ENCODE peak calls at places on chromosomes 2 and 18, in six cellular contexts. A is mesendoderm, O is adipocyte, J is endodermal cell, L is neural progenitor cell, W is neuronal stem cell. R is an unnamed sample. For H3K27me3 and H3K4me1, the result is how much of the 10 kb centered on the place peaks cover.

GRCh38 chr2:232929303-232930123 is 59.4 kb downstream of the SNORC start:
- DNase-seq in A (peak), O (no peak), J (peak), L (no peak), W (no peak), R (no peak)

GRCh38 chr2:175282300-175282699 is 100.8 kb upstream of the ATP5MC3 start:
- DNase-seq in A (peak), O (peak), J (no peak), L (peak), W (no peak), R (peak)

GRCh38 chr2:234706086-234706485 is 209.2 kb upstream of the ARL4C start:
- DNase-seq in A (no peak), O (no peak), J (no peak), L (no peak), W (no peak), R (no peak)

GRCh38 chr2:96503637-96504243 is 1.4 kb downstream of the NEURL3 start:
- DNase-seq in A (no peak), O (no peak), J (no peak), L (no peak), W (no peak), R (no peak)

GRCh38 chr2:117902933-117903332 is 88.4 kb downstream of the DDX18 start:
- DNase-seq in A (no peak), O (no peak), J (peak), L (no peak), W (no peak), R (no peak)

GRCh38 chr2:33213244-33213643 is 263.2 kb upstream of the RASGRP3 start:
- DNase-seq in A (no peak), O (no peak), J (no peak), L (no peak), W (no peak), R (no peak)

GRCh38 chr2:221465776-221466175 is 106.3 kb downstream of the EPHA4 start:
- DNase-seq in A (no peak), O (no peak), J (no peak), L (no peak), W (no peak), R (peak)

GRCh38 chr18:46756559-46757201 is at the start of gene ST8SIA5:
- DNase-seq in A (peak), O (no peak), J (peak), L (peak), W (peak), R (no peak)

GRCh38 chr2:120765911-120766757 is 30.5 kb downstream of the GLI2 start:
- DNase-seq in A (peak), O (peak), J (peak), L (peak), W (no peak), R (peak)

GRCh38 chr2:181947273-181947672 is 38.4 kb upstream of the PPP1R1C start:
- DNase-seq in A (peak), O (no peak), J (no peak), L (no peak), W (no peak), R (no peak)

DNA sequence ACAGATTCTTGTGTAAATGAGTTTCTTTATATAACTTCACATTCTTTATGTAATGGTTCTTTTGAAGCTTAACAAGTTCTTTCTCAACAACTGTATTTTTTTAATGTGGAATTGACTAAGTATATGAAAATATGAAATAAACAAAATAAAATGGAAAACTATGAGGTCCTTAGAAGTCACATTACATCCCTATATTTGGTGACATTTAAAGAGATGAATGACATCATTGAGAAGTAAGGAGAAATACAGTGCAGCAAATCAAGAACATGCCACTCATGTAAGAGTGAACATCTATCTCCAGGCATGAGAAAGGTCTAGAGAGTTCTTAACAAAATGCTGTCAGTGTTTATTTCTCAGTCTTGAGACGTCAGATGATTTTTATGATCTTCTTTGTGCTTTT is 39.0 kb upstream of the AAK1 start:
- DNase-seq in A (no peak), O (no peak), J (no peak), L (no peak), W (no peak), R (no peak)
- H3K27me3 ChIP-seq in A (under half), O (under half), J (under half), L (under half), W (under half), R (under half)

GRCh38 chr2:27964067-27964466 is 73.5 kb downstream of the BABAM2 start:
- DNase-seq in A (no peak), O (no peak), J (no peak), L (no peak), W (no peak), R (no peak)

GRCh38 chr2:27963454-27963853 is 72.9 kb downstream of the BABAM2 start:
- DNase-seq in A (no peak), O (no peak), J (no peak), L (no peak), W (no peak), R (no peak)

GRCh38 chr2:27965841-27966240 is 75.3 kb downstream of the BABAM2 start:
- DNase-seq in A (no peak), O (no peak), J (no peak), L (no peak), W (no peak), R (no peak)

GRCh38 chr2:27967076-27967475 is 76.5 kb downstream of the BABAM2 start:
- DNase-seq in A (no peak), O (no peak), J (no peak), L (no peak), W (no peak), R (no peak)

GRCh38 chr2:27966466-27966865 is 75.9 kb downstream of the BABAM2 start:
- DNase-seq in A (no peak), O (no peak), J (no peak), L (no peak), W (no peak), R (peak)
- H3K4me1 ChIP-seq in A (under half), O (under half), J (under half), L (under half), W (under half), R (under half)

GRCh38 chr2:192196451-192197194 is 1.9 kb upstream of the TMEFF2 start:
- DNase-seq in A (peak), O (peak), J (no peak), L (peak), W (peak), R (peak)
- H3K9ac ChIP-seq in A (no peak), O (peak), J (no peak), L (no peak), W (no peak), R (no peak)

GRCh38 chr2:74500578-74500946 is 1.2 kb upstream of the LBX2 start:
- DNase-seq in A (peak), O (no peak), J (peak), L (no peak), W (no peak), R (no peak)

GRCh38 chr2:74502720-74503505 is 3.5 kb upstream of the LBX2 start:
- DNase-seq in A (peak), O (peak), J (peak), L (peak), W (no peak), R (peak)

GRCh38 chr2:74501335-74502071 is 2.1 kb upstream of the LBX2 start:
- DNase-seq in A (peak), O (no peak), J (peak), L (peak), W (no peak), R (no peak)

GRCh38 chr2:74503506-74504475 is 3.7 kb downstream of the PCGF1 start:
- DNase-seq in A (no peak), O (peak), J (peak), L (no peak), W (no peak), R (no peak)

GRCh38 chr2:74502147-74502719 is 2.8 kb upstream of the LBX2 start:
- DNase-seq in A (no peak), O (no peak), J (peak), L (peak), W (no peak), R (no peak)
- H3K27me3 ChIP-seq in A (half or more), O (under half), J (half or more), L (half or more), W (half or more), R (under half)

DNA sequence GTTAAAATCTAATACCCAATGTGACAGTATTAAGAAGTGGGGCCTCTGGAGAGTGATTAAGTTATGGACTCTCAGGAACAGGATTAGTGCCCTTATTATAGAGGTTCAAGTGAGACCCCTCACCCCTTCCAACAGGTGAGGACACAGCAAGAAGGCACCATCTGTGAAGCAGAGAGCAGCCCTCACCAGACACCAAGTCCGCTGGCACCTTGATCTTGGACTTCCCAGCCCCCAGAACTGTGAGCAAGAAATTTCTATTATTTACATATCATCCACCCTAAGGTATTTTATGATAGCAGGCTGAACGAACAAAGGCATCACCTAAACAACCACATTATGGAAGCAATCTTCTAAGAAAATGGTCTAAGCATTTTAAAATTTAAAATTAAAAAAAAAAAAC is 59.0 kb downstream of the HDAC4 start:
- DNase-seq in A (no peak), O (no peak), J (no peak), L (no peak), W (no peak), R (no peak)
- H3K4me1 ChIP-seq in A (under half), O (under half), J (under half), L (under half), W (under half), R (under half)

DNA sequence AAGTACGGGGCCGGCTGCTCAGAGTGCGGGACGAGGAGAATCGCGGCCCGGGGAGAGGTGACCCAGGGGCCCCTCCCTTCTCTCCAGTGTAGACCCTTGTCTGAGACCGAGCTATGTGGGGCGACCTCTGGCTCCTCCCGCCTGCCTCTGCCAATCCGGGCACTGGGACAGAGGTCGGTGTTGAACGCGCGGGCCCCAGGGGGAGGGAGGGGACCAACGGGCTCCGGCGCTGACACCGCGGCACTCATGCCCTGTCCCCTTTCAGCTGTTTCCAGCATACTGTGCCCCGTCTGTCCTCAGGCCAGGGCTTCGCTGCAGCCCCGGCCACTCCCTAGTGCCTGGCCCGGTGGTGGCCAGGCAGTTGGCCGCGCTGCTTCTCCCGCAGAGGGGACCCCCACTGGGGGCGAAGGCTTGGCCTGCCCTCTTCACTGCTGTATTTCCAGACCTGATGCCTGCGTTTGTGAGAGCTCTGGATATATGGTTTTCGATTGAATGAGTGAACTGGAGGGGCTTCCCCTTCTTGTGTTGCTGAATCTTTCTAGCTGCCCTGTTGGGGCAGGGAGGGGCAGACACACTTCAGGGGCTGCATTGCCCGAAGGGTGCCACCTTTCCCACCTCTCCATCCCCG is 809 bp downstream of the DBI start:
- DNase-seq in A (peak), O (peak), J (peak), L (peak), W (peak), R (peak)
- H3K9ac ChIP-seq in A (peak), O (peak), J (peak), L (peak), W (peak), R (peak)

GRCh38 chr2:85914525-85914881 is 25.7 kb upstream of the ST3GAL5 start:
- DNase-seq in A (no peak), O (no peak), J (no peak), L (no peak), W (no peak), R (no peak)

GRCh38 chr2:85911097-85911496 is 22.3 kb upstream of the ST3GAL5 start:
- DNase-seq in A (no peak), O (no peak), J (no peak), L (no peak), W (no peak), R (no peak)

GRCh38 chr2:85913854-85914524 is 25.2 kb upstream of the ST3GAL5 start:
- DNase-seq in A (no peak), O (peak), J (no peak), L (no peak), W (no peak), R (peak)

GRCh38 chr2:85914916-85915315 is 26.1 kb upstream of the ST3GAL5 start:
- DNase-seq in A (no peak), O (no peak), J (peak), L (no peak), W (no peak), R (no peak)

GRCh38 chr2:85911836-85912692 is 23.3 kb upstream of the ST3GAL5 start:
- DNase-seq in A (no peak), O (peak), J (no peak), L (no peak), W (no peak), R (peak)
- H3K27me3 ChIP-seq in A (under half), O (under half), J (under half), L (under half), W (under half), R (under half)

GRCh38 chr18:48948112-48949050 is 2.4 kb downstream of the SMAD7 start:
- DNase-seq in A (peak), O (peak), J (peak), L (peak), W (no peak), R (peak)
- H3K4me1 ChIP-seq in A (under half), O (under half), J (under half), L (under half), W (under half), R (under half)

DNA sequence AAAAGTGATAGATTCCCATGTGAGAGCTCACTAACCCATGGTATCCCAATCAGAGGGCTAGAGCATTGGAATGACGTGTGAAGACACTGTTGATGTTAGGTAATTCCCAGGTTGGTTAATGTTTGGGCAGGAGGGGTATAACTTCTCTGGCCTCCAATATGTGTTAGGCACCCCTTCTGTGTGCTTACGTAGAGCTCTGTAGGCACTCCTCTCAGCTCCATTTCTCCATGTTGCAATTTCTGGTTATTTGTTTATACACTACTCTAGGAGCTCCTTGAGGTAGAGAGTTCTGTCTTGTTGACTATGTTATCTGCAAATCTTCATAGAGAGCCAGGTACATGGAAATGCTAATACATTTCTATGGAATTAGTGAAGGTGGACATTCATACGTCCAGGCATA is 153.5 kb downstream of the RPIA start:
- DNase-seq in A (no peak), O (no peak), J (no peak), L (no peak), W (no peak), R (no peak)
- H3K9ac ChIP-seq in A (no peak), O (no peak), J (no peak), L (no peak), W (no peak), R (no peak)

GRCh38 chr18:7071600-7071999 is 46.0 kb downstream of the LAMA1 start:
- DNase-seq in A (no peak), O (no peak), J (no peak), L (no peak), W (no peak), R (no peak)
- H3K27me3 ChIP-seq in A (under half), O (under half), J (under half), L (under half), W (under half), R (under half)

R was measured in fibroblast of lung.